ENCODE peak calls at places on chromosome 7, in eight cellular contexts. W is heart right ventricle, P is suprapubic skin, M is body of pancreas, D is GM12878, N is right atrium auricular region, B is cardiac muscle cell, R is heart left ventricle. A is an unnamed sample. For H3K4me1 and H3K36me3, the result is how much of the 10 kb centered on the place peaks cover.

GRCh38 chr7:95396136-95397032 is at the start of gene PON3:
- DNase-seq in P (no peak), B (peak), D (no peak), R (peak), N (no peak), W (peak), M (peak), A (peak)

GRCh38 chr7:17492437-17492836 is 194.0 kb downstream of the AHR start:
- DNase-seq in R (no peak), D (peak), N (no peak), B (no peak), M (no peak), W (no peak), P (no peak), A (no peak)

GRCh38 chr7:142508251-142508650 is 241.0 kb upstream of the PRSS1 start:
- DNase-seq in P (no peak), M (no peak), N (no peak), D (no peak), W (no peak), R (no peak), B (no peak), A (no peak)

GRCh38 chr7:95357623-95358022 is 33.3 kb upstream of the PON1 start:
- DNase-seq in W (no peak), D (no peak), N (no peak), P (no peak), R (no peak), M (no peak), B (peak), A (no peak)

GRCh38 chr7:469591-469961 is 50.1 kb downstream of the PDGFA start:
- DNase-seq in B (no peak), W (no peak), N (no peak), P (peak), M (no peak), R (no peak), D (no peak), A (no peak)

GRCh38 chr7:90250601-90251303 is 5.8 kb downstream of the CFAP69 start:
- DNase-seq in W (no peak), P (no peak), N (no peak), R (no peak), B (peak), D (no peak), M (no peak), A (no peak)

GRCh38 chr7:29884399-29885272 is 78.3 kb downstream of the WIPF3 start:
- DNase-seq in R (no peak), N (no peak), B (no peak), P (no peak), D (no peak), M (peak), W (no peak), A (no peak)

GRCh38 chr7:75534727-75535307 is 42.7 kb downstream of the SPDYE5 start:
- DNase-seq in P (no peak), R (no peak), M (no peak), D (peak), W (no peak), B (peak), N (no peak), A (no peak)

GRCh38 chr7:9978111-9979064 is 995.3 kb upstream of the PHF14 start:
- DNase-seq in N (no peak), R (no peak), M (no peak), B (no peak), W (no peak), P (no peak), D (no peak), A (no peak)

GRCh38 chr7:74023037-74023436 is 4.9 kb upstream of the ELN start:
- DNase-seq in W (no peak), B (peak), D (no peak), N (peak), M (peak), P (peak), R (no peak), A (no peak)

GRCh38 chr7:43431020-43431595 is 151.8 kb upstream of the STK17A start:
- DNase-seq in M (no peak), R (no peak), N (no peak), P (no peak), D (no peak), B (peak), W (no peak), A (no peak)

GRCh38 chr7:70738080-70738479 is 393.9 kb upstream of the GALNT17 start:
- DNase-seq in M (no peak), P (no peak), B (peak), W (no peak), R (no peak), D (no peak), N (no peak), A (no peak)

GRCh38 chr7:132169730-132170129 is 406.5 kb downstream of the PLXNA4 start:
- DNase-seq in P (no peak), B (no peak), N (no peak), W (no peak), D (no peak), M (no peak), R (no peak), A (no peak)

GRCh38 chr7:55569797-55570196 is 2.5 kb downstream of the VOPP1 start:
- DNase-seq in R (no peak), M (no peak), D (no peak), W (no peak), B (no peak), P (no peak), N (no peak), A (no peak)

GRCh38 chr7:135193615-135194081 is 17.7 kb downstream of the WDR91 start:
- DNase-seq in M (peak), B (peak), D (no peak), R (no peak), W (no peak), P (no peak), N (peak), A (no peak)

GRCh38 chr7:30904566-30904965 is 7.1 kb upstream of the AQP1 start:
- DNase-seq in W (no peak), D (no peak), N (no peak), M (no peak), P (no peak), B (no peak), R (no peak), A (no peak)

GRCh38 chr7:91949221-91950009 is 8.8 kb downstream of the AKAP9 start:
- DNase-seq in D (no peak), M (no peak), W (no peak), P (no peak), B (peak), N (no peak), R (no peak), A (no peak)

GRCh38 chr7:98628916-98629525 is 11.9 kb downstream of the NPTX2 start:
- DNase-seq in M (no peak), R (no peak), N (no peak), P (peak), W (no peak), D (no peak), B (no peak), A (no peak)

GRCh38 chr7:80923211-80923612 is 4.4 kb upstream of the SEMA3C start:
- DNase-seq in B (no peak), N (no peak), W (no peak), M (no peak), P (no peak), R (no peak), D (no peak), A (no peak)

GRCh38 chr7:140621326-140622035 is 19.1 kb downstream of the DENND2A start:
- DNase-seq in P (no peak), M (no peak), N (no peak), W (no peak), B (no peak), D (no peak), R (no peak), A (no peak)

GRCh38 chr7:114988035-114988434 is 66.1 kb downstream of the MDFIC start:
- DNase-seq in W (peak), P (no peak), N (no peak), M (no peak), D (no peak), R (peak), B (no peak), A (no peak)

GRCh38 chr7:139853576-139854511 is 24.8 kb downstream of the TBXAS1 start:
- DNase-seq in N (peak), B (peak), M (no peak), D (no peak), P (no peak), W (no peak), R (no peak), A (no peak)

GRCh38 chr7:85065888-85066485 is 120.9 kb downstream of the SEMA3D start:
- DNase-seq in P (no peak), N (no peak), B (peak), D (no peak), W (no peak), M (no peak), R (no peak), A (no peak)

DNA sequence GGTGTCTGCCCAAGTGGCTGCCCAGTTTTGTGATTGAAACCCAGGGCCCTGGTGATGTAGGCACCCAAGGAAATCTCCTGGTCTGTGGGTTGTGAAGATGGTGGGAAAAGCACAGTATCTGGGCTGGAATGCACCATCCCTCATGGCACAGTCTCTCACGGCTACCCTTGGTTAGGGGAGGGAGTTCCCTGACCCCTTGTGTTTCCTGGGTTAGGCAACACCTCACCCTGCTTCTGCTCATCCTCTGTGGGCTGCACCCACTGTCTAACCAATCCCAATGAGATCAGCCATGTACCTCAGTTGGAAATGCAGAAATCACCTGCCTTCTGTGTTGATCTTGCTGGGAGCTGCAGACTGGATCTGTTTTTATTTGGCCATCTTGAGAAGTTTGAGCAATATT is 27.6 kb downstream of the GIMAP4 start:
- DNase-seq in R (no peak), D (no peak), M (no peak), W (no peak), P (no peak), B (no peak), N (no peak), A (no peak)
- H3K4me3 ChIP-seq in R (no peak), D (no peak), M (no peak), W (no peak), P (no peak), B (no peak), N (no peak), A (no peak)

GRCh38 chr7:149087366-149087765 is 3.2 kb downstream of the ZNF786 start:
- DNase-seq in D (no peak), M (no peak), R (no peak), B (no peak), P (peak), W (no peak), N (no peak), A (no peak)
- H3K4me1 ChIP-seq in D (under half), M (under half), R (under half), B (under half), P (under half), W (under half), N (under half), A (under half)

GRCh38 chr7:5637415-5637814 is 144.0 kb downstream of the RNF216 start:
- DNase-seq in D (no peak), P (no peak), M (no peak), N (no peak), R (no peak), B (no peak), W (no peak), A (no peak)
- H3K36me3 ChIP-seq in D (under half), P (under half), M (under half), N (half or more), R (under half), B (under half), W (under half), A (under half)

GRCh38 chr7:123724725-123725381 is 23.9 kb downstream of the WASL start:
- DNase-seq in N (no peak), D (no peak), W (no peak), P (no peak), R (no peak), B (peak), M (no peak), A (no peak)
- H3K4me3 ChIP-seq in N (no peak), D (no peak), W (no peak), P (no peak), R (no peak), B (no peak), M (no peak), A (no peak)

DNA sequence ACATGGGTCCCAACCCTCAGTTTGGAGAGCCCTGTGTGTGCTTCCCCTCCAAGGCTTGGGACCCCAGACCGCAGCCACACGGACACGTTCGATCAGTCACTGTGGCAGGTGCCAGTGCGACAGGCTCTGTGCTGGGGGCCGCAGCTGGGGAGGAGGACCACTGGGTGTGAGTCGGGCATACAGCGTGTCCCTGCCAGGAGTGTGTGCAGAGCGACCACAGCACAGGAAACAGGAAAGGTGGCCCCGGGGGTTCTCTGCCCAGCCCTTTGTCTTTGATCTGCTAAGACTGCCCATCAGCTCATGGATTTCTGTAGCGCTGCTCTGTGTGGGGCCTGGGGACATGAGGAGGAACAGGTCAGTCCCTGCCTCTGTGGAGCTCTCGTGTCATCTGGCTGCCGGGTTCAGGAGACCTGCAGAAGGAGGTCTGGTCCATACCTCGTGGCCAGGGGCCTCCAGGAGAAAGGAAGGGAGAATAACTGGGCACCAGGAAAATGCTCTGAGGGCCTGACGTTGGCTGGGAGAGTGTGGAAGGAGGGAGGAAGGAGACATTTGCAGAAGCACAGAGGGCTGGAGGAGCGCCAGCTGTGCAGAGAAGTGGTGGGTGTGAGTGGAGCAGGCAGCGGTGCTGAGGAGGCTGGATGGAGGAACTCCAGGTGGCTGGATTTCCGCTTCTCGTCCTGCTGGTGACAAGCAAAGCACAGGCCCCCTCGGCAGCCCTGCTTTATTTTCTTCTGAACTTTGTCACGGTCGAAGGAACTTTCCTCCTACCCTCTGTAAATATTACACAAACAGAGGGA is 4.1 kb downstream of the NUDT1 start:
- DNase-seq in N (no peak), M (no peak), P (no peak), R (no peak), B (peak), W (no peak), D (no peak), A (no peak)
- H3K4me1 ChIP-seq in N (under half), M (under half), P (under half), R (half or more), B (under half), W (under half), D (under half), A (under half)

GRCh38 chr7:157414702-157415096 is 77.9 kb downstream of the DNAJB6 start:
- DNase-seq in W (no peak), B (no peak), D (no peak), M (no peak), N (no peak), R (no peak), P (no peak), A (no peak)

GRCh38 chr7:157416011-157416410 is 79.2 kb downstream of the DNAJB6 start:
- DNase-seq in P (no peak), B (no peak), W (no peak), N (no peak), M (no peak), R (no peak), D (no peak), A (no peak)

GRCh38 chr7:157412491-157413180 is 75.8 kb downstream of the DNAJB6 start:
- DNase-seq in R (no peak), B (no peak), N (no peak), D (no peak), P (no peak), M (no peak), W (no peak), A (no peak)

GRCh38 chr7:157415486-157415885 is 78.7 kb downstream of the DNAJB6 start:
- DNase-seq in W (no peak), M (no peak), R (no peak), P (no peak), N (no peak), D (no peak), B (no peak), A (no peak)

GRCh38 chr7:157413881-157414701 is 77.3 kb downstream of the DNAJB6 start:
- DNase-seq in D (no peak), N (no peak), M (no peak), W (no peak), R (no peak), B (no peak), P (no peak), A (no peak)
- H3K36me3 ChIP-seq in D (under half), N (half or more), M (under half), W (half or more), R (half or more), B (under half), P (half or more), A (under half)

GRCh38 chr7:117069379-117069778 is 116.1 kb downstream of the ST7 start:
- DNase-seq in M (no peak), N (no peak), D (peak), P (no peak), R (no peak), B (no peak), W (no peak), A (no peak)

GRCh38 chr7:117071597-117071996 is 118.3 kb downstream of the ST7 start:
- DNase-seq in R (no peak), P (no peak), B (no peak), W (no peak), M (no peak), D (no peak), N (no peak), A (no peak)

GRCh38 chr7:117075934-117076333 is 122.6 kb downstream of the ST7 start:
- DNase-seq in N (no peak), P (no peak), M (no peak), B (no peak), D (no peak), R (no peak), W (no peak), A (no peak)

GRCh38 chr7:117074378-117074777 is 121.1 kb downstream of the ST7 start:
- DNase-seq in N (no peak), W (no peak), P (no peak), M (no peak), B (no peak), D (no peak), R (no peak), A (no peak)

DNA sequence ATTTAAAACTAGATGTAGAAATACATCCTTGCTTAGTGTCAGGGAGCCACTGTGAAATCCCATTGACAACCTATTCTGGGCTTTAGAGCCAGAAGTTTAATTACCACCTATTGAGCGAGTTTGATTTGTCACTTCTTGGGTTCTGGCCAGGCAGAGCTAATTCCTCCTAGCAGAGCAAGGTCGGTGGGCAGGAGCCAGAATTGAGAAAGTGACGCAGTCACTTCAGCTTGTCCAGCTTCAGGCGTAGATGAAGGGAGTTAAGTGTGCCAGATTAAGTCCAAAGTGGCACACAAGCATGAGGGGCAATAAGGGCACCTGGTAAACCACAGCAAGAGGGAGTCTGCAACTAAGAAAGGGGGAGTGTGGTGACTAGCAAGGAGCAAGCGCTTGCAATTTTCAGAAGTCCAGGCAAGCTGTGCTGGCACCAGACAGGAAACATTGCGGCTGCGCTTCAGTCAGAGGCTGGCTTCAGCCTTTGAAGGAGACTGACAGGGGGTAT is 119.4 kb downstream of the ST7 start:
- DNase-seq in D (no peak), N (peak), B (peak), P (no peak), W (peak), R (peak), M (peak), A (no peak)
- H3K4me3 ChIP-seq in D (no peak), N (no peak), B (no peak), P (no peak), W (peak), R (no peak), M (no peak), A (no peak)